ENCODE peak calls at places on chromosome 1, in eight cellular contexts. H is GM12865, K is kidney, T is GM06990, N is GM12878, L is foreskin fibroblast, M is PC-3, V is lower lobe of right lung. G is an unnamed sample.

GRCh38 chr1:109977657-109978378 is 6.7 kb upstream of the AHCYL1 start:
- DNase-seq in H (no peak), K (no peak), T (no peak), N (no peak), L (peak; percentile 49), M (no peak), V (no peak), G (no peak)

GRCh38 chr1:240956424-240956823 is 344.5 kb upstream of the GREM2 start:
- DNase-seq in H (no peak), K (no peak), T (no peak), N (no peak), L (no peak), M (no peak), V (no peak), G (no peak)

GRCh38 chr1:179587336-179587735 is 4.3 kb upstream of the TDRD5 start:
- DNase-seq in H (no peak), K (no peak), T (no peak), N (no peak), L (no peak), M (no peak), V (no peak), G (no peak)

GRCh38 chr1:47371016-47371517 is 37.5 kb downstream of the CMPK1 start:
- DNase-seq in H (no peak), K (no peak), T (no peak), N (no peak), L (peak; percentile 29), M (no peak), V (no peak), G (no peak)

GRCh38 chr1:235409045-235409820 is 42.0 kb downstream of the TBCE start:
- DNase-seq in H (no peak), K (no peak), T (no peak), N (no peak), L (no peak), M (no peak), V (no peak), G (no peak)

GRCh38 chr1:44103270-44104131 is 15.1 kb upstream of the KLF17 start:
- DNase-seq in H (no peak), K (no peak), T (no peak), N (no peak), L (peak; percentile 20), M (no peak), V (no peak), G (no peak)

GRCh38 chr1:226632169-226632884 is 83.8 kb downstream of the STUM start:
- DNase-seq in H (no peak), K (peak; percentile 52), T (no peak), N (no peak), L (no peak), M (no peak), V (peak; percentile 38), G (no peak)

GRCh38 chr1:239884776-239885175 is 206.9 kb upstream of the FMN2 start:
- DNase-seq in H (no peak), K (no peak), T (no peak), N (no peak), L (no peak), M (no peak), V (no peak), G (no peak)

GRCh38 chr1:36099681-36100341 is 11.1 kb downstream of the ADPRS start:
- DNase-seq in H (peak; percentile 79), K (peak; percentile 87), T (peak; percentile 75), N (no peak), L (peak; percentile 88), M (peak; percentile 85), V (peak; percentile 85), G (peak; percentile 49)

GRCh38 chr1:43587594-43587993 is 56.9 kb downstream of the PTPRF start:
- DNase-seq in H (no peak), K (no peak), T (no peak), N (no peak), L (peak; percentile 93), M (no peak), V (no peak), G (peak; percentile 66)

GRCh38 chr1:44015206-44015605 is 16.1 kb downstream of the SLC6A9 start:
- DNase-seq in H (no peak), K (no peak), T (no peak), N (no peak), L (no peak), M (no peak), V (no peak), G (no peak)

GRCh38 chr1:229557913-229558414 is 543 bp downstream of the ABCB10 start:
- DNase-seq in H (peak; percentile 62), K (peak; percentile 86), T (peak; percentile 73), N (no peak), L (peak; percentile 62), M (peak; percentile 43), V (peak; percentile 68), G (peak; percentile 26)

GRCh38 chr1:92877792-92878191 is 46.0 kb downstream of the RPL5 start:
- DNase-seq in H (peak; percentile 69), K (no peak), T (no peak), N (no peak), L (peak; percentile 50), M (no peak), V (no peak), G (no peak)

GRCh38 chr1:90475623-90476022 is 241.5 kb downstream of the BARHL2 start:
- DNase-seq in H (no peak), K (no peak), T (no peak), N (no peak), L (no peak), M (peak; percentile 15), V (no peak), G (no peak)

GRCh38 chr1:26779093-26779668 is 8.6 kb upstream of the PIGV start:
- DNase-seq in H (no peak), K (no peak), T (no peak), N (no peak), L (no peak), M (no peak), V (no peak), G (no peak)

GRCh38 chr1:54354899-54355298 is 51.3 kb downstream of the SSBP3 start:
- DNase-seq in H (no peak), K (no peak), T (no peak), N (no peak), L (no peak), M (no peak), V (no peak), G (no peak)

GRCh38 chr1:24119859-24120756 is 8.2 kb upstream of the MYOM3 start:
- DNase-seq in H (no peak), K (peak; percentile 67), T (no peak), N (no peak), L (no peak), M (peak; percentile 10), V (peak; percentile 66), G (peak; percentile 72)

GRCh38 chr1:31765041-31765467 is 914 bp upstream of the ADGRB2 start:
- DNase-seq in H (peak; percentile 19), K (no peak), T (no peak), N (no peak), L (peak; percentile 39), M (peak; percentile 31), V (no peak), G (no peak)

GRCh38 chr1:31764307-31765040 is at the start of gene ADGRB2:
- DNase-seq in H (no peak), K (no peak), T (no peak), N (no peak), L (peak; percentile 50), M (peak; percentile 25), V (no peak), G (no peak)

GRCh38 chr1:31762323-31762722 is 1.8 kb downstream of the ADGRB2 start:
- DNase-seq in H (no peak), K (no peak), T (no peak), N (no peak), L (no peak), M (no peak), V (no peak), G (no peak)

GRCh38 chr1:31762726-31763670 is 1.1 kb downstream of the ADGRB2 start:
- DNase-seq in H (peak; percentile 46), K (peak; percentile 83), T (peak; percentile 50), N (no peak), L (peak; percentile 84), M (peak; percentile 76), V (peak; percentile 72), G (peak; percentile 43)

DNA sequence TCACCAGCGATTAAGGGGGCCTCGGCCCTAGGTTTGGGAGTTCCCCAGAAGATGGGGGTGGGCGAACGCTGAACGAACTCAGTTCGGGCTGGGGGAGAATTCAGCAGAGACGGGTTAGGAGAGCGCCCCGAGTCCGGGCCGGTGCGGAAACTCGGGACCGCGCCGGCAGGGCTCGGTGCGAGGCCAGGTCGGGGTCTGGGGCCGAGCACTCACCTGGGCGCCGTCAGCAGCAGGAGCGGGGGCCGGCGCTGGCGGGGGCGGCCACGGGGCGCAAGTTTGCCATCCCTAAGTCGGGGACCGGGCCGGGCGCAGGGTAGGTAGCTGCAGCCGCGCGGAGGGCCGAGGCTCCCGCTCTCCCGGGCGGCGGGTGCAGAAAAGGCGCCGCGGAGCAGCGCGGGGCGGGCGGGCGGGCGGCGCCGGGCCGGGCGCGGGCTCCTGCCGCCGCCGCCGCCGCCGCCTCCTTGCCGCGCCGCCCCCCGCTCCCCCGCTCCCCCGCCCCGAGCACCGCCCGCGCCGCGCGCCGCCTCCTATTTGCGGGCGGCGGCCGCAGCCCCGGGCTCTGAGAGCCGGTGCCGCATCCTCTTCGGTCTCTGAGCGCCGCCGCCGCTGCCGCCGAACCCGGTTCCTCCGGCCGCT is 351 bp downstream of the ADGRB2 start:
- DNase-seq in H (no peak), K (no peak), T (no peak), N (no peak), L (no peak), M (no peak), V (no peak), G (no peak)
- H3K4me3 ChIP-seq in H (peak overlapping the region; percentile 21), K (no peak overlapping the region), T (peak overlapping the region; percentile 39), N (peak overlapping the region; percentile 32), L (peak overlapping the region; percentile 51), M (peak overlapping the region; percentile 78), V (peak overlapping the region; percentile 50), G (peak overlapping the region; percentile 48)

GRCh38 chr1:67446893-67447292 is 16.7 kb upstream of the SERBP1 start:
- DNase-seq in H (no peak), K (no peak), T (no peak), N (no peak), L (no peak), M (no peak), V (no peak), G (no peak)
- H3K4me3 ChIP-seq in H (no peak overlapping the region), K (no peak overlapping the region), T (no peak overlapping the region), N (no peak overlapping the region), L (no peak overlapping the region), M (no peak overlapping the region), V (no peak overlapping the region), G (no peak overlapping the region)

DNA sequence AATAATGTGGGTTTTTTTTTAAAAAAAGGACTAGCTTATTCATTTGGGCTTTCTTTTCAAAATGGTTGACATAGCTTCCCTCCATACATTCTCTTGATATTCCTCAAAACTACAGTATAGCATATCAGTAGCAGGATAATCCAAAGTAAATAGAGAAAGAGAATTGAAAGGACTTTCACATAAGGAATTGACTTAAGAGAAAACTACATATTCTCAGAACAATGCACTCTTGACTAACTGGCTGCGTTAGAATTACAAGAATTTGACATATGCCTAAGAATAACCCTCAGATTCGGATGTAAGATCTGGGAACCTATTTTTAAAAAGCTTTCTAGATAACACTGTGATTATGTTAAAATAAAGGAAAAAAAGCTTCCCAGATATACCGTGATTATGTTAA is 3.1 kb downstream of the PRKAB2 start:
- DNase-seq in H (no peak), K (no peak), T (no peak), N (no peak), L (no peak), M (no peak), V (no peak), G (no peak)
- H3K4me3 ChIP-seq in H (no peak overlapping the region), K (no peak overlapping the region), T (no peak overlapping the region), N (no peak overlapping the region), L (no peak overlapping the region), M (peak overlapping the region; percentile 86), V (no peak overlapping the region), G (peak overlapping the region; percentile 88)

GRCh38 chr1:20154306-20154831 is 15.2 kb downstream of the PLA2G2F start:
- DNase-seq in H (peak; percentile 19), K (peak; percentile 57), T (no peak), N (no peak), L (no peak), M (no peak), V (no peak), G (no peak)
- H3K4me3 ChIP-seq in H (no peak overlapping the region), K (peak overlapping the region; percentile 41), T (no peak overlapping the region), N (no peak overlapping the region), L (no peak overlapping the region), M (no peak overlapping the region), V (peak overlapping the region; percentile 27), G (no peak overlapping the region)